ENCODE peak calls at places on chromosome 1, in four cellular contexts. D is HepG2, E is fibroblast of lung, O is astrocyte. R is an unnamed sample.

GRCh38 chr1:57494679-57495078 is 70.8 kb upstream of the DAB1 start:
- DNase-seq in D (no peak), E (peak), O (no peak), R (no peak)

GRCh38 chr1:27357281-27358037 is 9.3 kb downstream of the MAP3K6 start:
- DNase-seq in D (peak), E (peak), O (no peak), R (peak)

GRCh38 chr1:162502928-162503327 is 5.3 kb downstream of the UHMK1 start:
- DNase-seq in O (peak), D (no peak), E (peak), R (no peak)

GRCh38 chr1:26391450-26391849 is 18.9 kb upstream of the ZNF683 start:
- DNase-seq in O (no peak), D (peak), E (peak), R (peak)

GRCh38 chr1:25037174-25038074 is 107.3 kb upstream of the RUNX3 start:
- DNase-seq in D (peak), O (no peak), E (peak), R (peak)

GRCh38 chr1:97581614-97582051 is 339.2 kb downstream of the DPYD start:
- DNase-seq in D (no peak), E (peak), O (peak), R (peak)

GRCh38 chr1:229012823-229013222 is 258.1 kb upstream of the RAB4A start:
- DNase-seq in D (no peak), E (peak), O (peak), R (peak)

GRCh38 chr1:84442256-84442655 is 36.8 kb upstream of the RPF1 start:
- DNase-seq in D (peak), O (peak), E (peak), R (peak)

GRCh38 chr1:40435876-40436275 is 14.4 kb upstream of the ZFP69B start:
- DNase-seq in E (peak), O (peak), D (no peak), R (no peak)

GRCh38 chr1:192476802-192477298 is 98.7 kb upstream of the RGS1 start:
- DNase-seq in O (peak), E (peak), D (no peak), R (peak)

GRCh38 chr1:160667896-160668295 is 21.1 kb upstream of the SLAMF1 start:
- DNase-seq in O (no peak), D (no peak), E (no peak), R (no peak)

GRCh38 chr1:223706077-223706988 is 6.0 kb upstream of the CAPN2 start:
- DNase-seq in D (peak), O (peak), E (peak), R (peak)

GRCh38 chr1:232630047-232630893 is at the start of gene SIPA1L2:
- DNase-seq in O (peak), E (peak), D (peak), R (peak)

GRCh38 chr1:160168609-160169369 is 17.4 kb downstream of the ATP1A4 start:
- DNase-seq in D (no peak), E (peak), O (peak), R (no peak)

GRCh38 chr1:181482521-181483083 is 715 bp upstream of the CACNA1E start:
- DNase-seq in D (no peak), O (no peak), E (peak), R (no peak)

GRCh38 chr1:116428600-116428999 is 55.6 kb downstream of the ATP1A1 start:
- DNase-seq in E (no peak), D (no peak), O (no peak), R (no peak)

GRCh38 chr1:235045034-235045690 is 83.5 kb downstream of the TOMM20 start:
- DNase-seq in O (peak), E (peak), D (no peak), R (peak)

GRCh38 chr1:246618240-246618639 is 52.0 kb downstream of the CNST start:
- DNase-seq in D (no peak), O (no peak), E (no peak), R (no peak)

GRCh38 chr1:23083714-23084480 is 64.6 kb downstream of the KDM1A start:
- DNase-seq in O (no peak), D (no peak), E (no peak), R (no peak)

GRCh38 chr1:52665173-52666020 is 32.4 kb downstream of the SHISAL2A start:
- DNase-seq in E (no peak), D (no peak), O (no peak), R (no peak)

GRCh38 chr1:234827656-234828055 is 217.7 kb upstream of the IRF2BP2 start:
- DNase-seq in E (no peak), O (no peak), D (no peak), R (no peak)

GRCh38 chr1:44406761-44407429 is 1.8 kb downstream of the RNF220 start:
- DNase-seq in E (no peak), O (no peak), D (no peak), R (no peak)

GRCh38 chr1:39507230-39507928 is 15.9 kb downstream of the BMP8A start:
- DNase-seq in E (no peak), D (peak), O (no peak), R (peak)

GRCh38 chr1:76240321-76240720 is 165.8 kb downstream of the ST6GALNAC3 start:
- DNase-seq in D (no peak), O (peak), E (peak), R (no peak)

GRCh38 chr1:221268295-221268694 is 389.1 kb downstream of the HLX start:
- DNase-seq in D (no peak), E (peak), O (peak), R (peak)

GRCh38 chr1:31036749-31037500 is 28.6 kb downstream of the PUM1 start:
- DNase-seq in O (peak), E (peak), D (no peak), R (peak)

GRCh38 chr1:8733463-8733862 is 84.0 kb downstream of the RERE start:
- DNase-seq in E (no peak), D (no peak), O (no peak), R (no peak)

GRCh38 chr1:32878183-32878582 is 7.5 kb upstream of the FNDC5 start:
- DNase-seq in E (peak), D (no peak), O (no peak), R (no peak)

GRCh38 chr1:111204923-111205723 is 4.7 kb upstream of the DENND2D start:
- DNase-seq in D (no peak), E (no peak), O (no peak), R (no peak)

GRCh38 chr1:111202366-111202706 is 1.9 kb upstream of the DENND2D start:
- DNase-seq in O (no peak), D (no peak), E (no peak), R (no peak)

GRCh38 chr1:111202707-111203623 is 2.5 kb upstream of the DENND2D start:
- DNase-seq in D (peak), O (no peak), E (no peak), R (no peak)

GRCh38 chr1:111204211-111204883 is 3.9 kb upstream of the DENND2D start:
- DNase-seq in D (no peak), E (no peak), O (no peak), R (no peak)

DNA sequence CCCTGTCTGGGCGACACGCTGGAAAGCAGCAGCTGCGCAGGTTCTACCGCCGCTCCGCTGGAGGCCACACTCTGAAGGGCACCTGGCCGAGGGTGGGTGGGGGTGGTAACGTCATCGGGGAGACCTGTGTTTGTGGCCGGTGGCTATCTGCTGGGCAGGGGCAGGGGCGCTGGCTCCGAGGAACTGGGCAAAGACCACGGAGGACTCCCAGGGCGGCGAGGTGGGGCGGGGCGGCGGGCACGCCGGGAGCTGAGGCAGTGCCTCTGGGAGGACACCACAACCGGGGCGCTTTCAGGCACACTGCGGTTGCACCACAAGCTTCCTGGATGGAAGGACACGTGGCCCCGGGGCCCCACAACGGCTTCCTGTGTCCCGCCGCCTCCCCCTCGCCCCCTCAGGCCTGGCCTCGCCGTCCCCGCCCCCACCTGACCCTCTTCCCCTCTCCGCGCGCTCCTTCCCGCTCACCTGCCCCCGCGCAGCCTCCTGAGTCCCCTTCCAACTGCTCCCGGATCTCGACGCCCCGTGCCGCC is 3.3 kb upstream of the DENND2D start:
- DNase-seq in O (peak), E (peak), D (no peak), R (no peak)
- H3K9ac ChIP-seq in O (peak), E (peak), D (no peak), R (peak)

DNA sequence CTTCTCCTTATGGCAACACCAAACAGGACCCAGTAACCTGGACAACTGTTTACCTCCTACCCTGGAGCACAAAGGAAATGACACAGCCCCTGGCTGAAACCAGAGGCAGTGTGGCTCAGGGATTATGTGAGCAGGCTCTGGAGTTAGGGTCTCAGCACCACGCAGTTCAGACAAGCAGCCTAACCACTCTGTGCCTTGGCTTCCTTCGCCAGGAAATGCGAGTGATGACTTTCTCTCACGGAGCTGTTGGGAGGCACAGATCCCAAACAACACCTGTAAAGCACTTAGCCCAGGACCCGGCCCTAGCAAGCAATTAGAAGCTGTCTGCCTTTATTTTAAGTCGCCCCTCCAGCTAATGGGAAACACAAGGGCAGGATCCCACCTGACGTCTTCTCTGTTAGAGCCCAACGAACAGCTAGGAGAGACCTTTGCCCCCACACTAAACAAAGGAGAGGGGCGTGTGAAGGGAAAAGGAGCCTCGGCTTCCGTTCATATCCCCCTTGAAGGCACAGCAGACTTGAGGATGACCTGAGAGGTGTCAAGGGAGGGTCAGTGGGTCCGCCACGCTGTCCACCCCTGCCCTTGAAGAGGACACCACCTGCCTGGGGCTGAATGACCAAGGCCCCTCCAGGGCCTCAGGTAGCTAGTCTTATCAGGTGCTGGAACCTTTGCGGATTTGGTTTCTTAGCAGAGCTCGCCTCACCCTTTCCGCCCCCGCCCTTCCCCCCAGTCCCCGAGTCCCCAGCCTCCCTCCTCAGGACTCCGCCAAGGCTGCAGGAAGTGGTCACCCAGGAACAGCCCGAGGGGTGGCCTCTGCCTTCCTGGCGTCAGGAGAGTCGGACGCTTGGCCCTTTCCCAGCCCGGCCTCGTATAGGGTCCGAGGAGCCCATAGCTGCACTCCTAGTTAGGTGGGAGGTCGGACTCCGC is 836 bp downstream of the TMEM63A start:
- DNase-seq in O (peak), E (peak), D (peak), R (peak)
- H3K9ac ChIP-seq in O (peak), E (peak), D (peak), R (peak)

GRCh38 chr1:200262326-200262965 is 147.4 kb downstream of the ZNF281 start:
- DNase-seq in E (no peak), D (no peak), O (no peak), R (no peak)
- H3K9ac ChIP-seq in E (no peak), D (no peak), O (no peak), R (no peak)

GRCh38 chr1:243487036-243487648 is 231.3 kb downstream of the SDCCAG8 start:
- DNase-seq in O (no peak), D (no peak), E (no peak), R (no peak)
- H3K9ac ChIP-seq in O (no peak), D (no peak), E (no peak), R (no peak)

R was measured in mesenchymal stem cell.